ENCODE peak calls at places on chromosomes 6 and 20, in nine cellular contexts. X is CD8-positive, alpha-beta T cell; L is RWPE1; N is SJSA1; B is astrocyte; P is GM23338; I is coronary artery; Q is H9; T is left lung. Y is an unnamed sample.
A peak's percentile ranks its signal among the peaks of the same experiment; 100 is the strongest.

GRCh38 chr20:15375836-15376235 is 1038.4 kb upstream of the FLRT3 start:
- DNase-seq in X (no peak), L (peak; percentile 10), N (no peak), B (no peak), P (no peak), I (no peak), Q (no peak), T (no peak), Y (no peak)

GRCh38 chr6:10099086-10099499 is 315.8 kb downstream of the TFAP2A start:
- DNase-seq in X (no peak), L (no peak), N (no peak), B (no peak), P (peak; percentile 41), I (no peak), Q (peak; percentile 63), T (no peak), Y (no peak)

GRCh38 chr6:52221302-52221701 is 23.0 kb downstream of the IL17F start:
- DNase-seq in X (no peak), L (no peak), N (no peak), B (peak; percentile 8), P (no peak), I (no peak), Q (no peak), T (no peak), Y (no peak)

GRCh38 chr6:40907198-40907701 is 131.8 kb downstream of the UNC5CL start:
- DNase-seq in X (no peak), L (peak; percentile 86), N (peak; percentile 43), B (peak; percentile 43), P (peak; percentile 9), I (no peak), Q (no peak), T (no peak), Y (peak; percentile 72)

GRCh38 chr6:162442675-162443074 is 284.9 kb downstream of the PRKN start:
- DNase-seq in X (no peak), L (no peak), N (no peak), B (no peak), P (peak; percentile 86), I (no peak), Q (peak; percentile 73), T (no peak), Y (no peak)

GRCh38 chr20:10521068-10521834 is 86.1 kb downstream of the SLX4IP start:
- DNase-seq in X (no peak), L (peak; percentile 49), N (peak; percentile 82), B (peak; percentile 87), P (no peak), I (no peak), Q (no peak), T (no peak), Y (peak; percentile 88)

GRCh38 chr6:14896475-14896874 is 349.4 kb upstream of the JARID2 start:
- DNase-seq in X (no peak), L (no peak), N (no peak), B (no peak), P (no peak), I (no peak), Q (no peak), T (no peak), Y (peak; percentile 43)

GRCh38 chr6:65259080-65259479 is 447.9 kb downstream of the EYS start:
- DNase-seq in X (no peak), L (peak; percentile 38), N (no peak), B (peak; percentile 6), P (peak; percentile 45), I (no peak), Q (no peak), T (no peak), Y (peak; percentile 1)

GRCh38 chr20:46359233-46359751 is 47.1 kb downstream of the ELMO2 start:
- DNase-seq in X (no peak), L (no peak), N (no peak), B (no peak), P (no peak), I (no peak), Q (no peak), T (no peak), Y (no peak)

GRCh38 chr6:4250645-4251044 is 115.3 kb upstream of the ECI2 start:
- DNase-seq in X (no peak), L (no peak), N (no peak), B (no peak), P (no peak), I (no peak), Q (no peak), T (no peak), Y (no peak)

GRCh38 chr6:4259391-4259790 is 124.0 kb upstream of the ECI2 start:
- DNase-seq in X (no peak), L (no peak), N (no peak), B (no peak), P (no peak), I (no peak), Q (no peak), T (no peak), Y (no peak)

GRCh38 chr6:4258733-4259132 is 123.4 kb upstream of the ECI2 start:
- DNase-seq in X (no peak), L (no peak), N (no peak), B (no peak), P (no peak), I (no peak), Q (no peak), T (no peak), Y (no peak)

GRCh38 chr6:4256969-4257368 is 121.6 kb upstream of the ECI2 start:
- DNase-seq in X (no peak), L (no peak), N (no peak), B (peak; percentile 59), P (no peak), I (no peak), Q (no peak), T (no peak), Y (peak; percentile 54)

DNA sequence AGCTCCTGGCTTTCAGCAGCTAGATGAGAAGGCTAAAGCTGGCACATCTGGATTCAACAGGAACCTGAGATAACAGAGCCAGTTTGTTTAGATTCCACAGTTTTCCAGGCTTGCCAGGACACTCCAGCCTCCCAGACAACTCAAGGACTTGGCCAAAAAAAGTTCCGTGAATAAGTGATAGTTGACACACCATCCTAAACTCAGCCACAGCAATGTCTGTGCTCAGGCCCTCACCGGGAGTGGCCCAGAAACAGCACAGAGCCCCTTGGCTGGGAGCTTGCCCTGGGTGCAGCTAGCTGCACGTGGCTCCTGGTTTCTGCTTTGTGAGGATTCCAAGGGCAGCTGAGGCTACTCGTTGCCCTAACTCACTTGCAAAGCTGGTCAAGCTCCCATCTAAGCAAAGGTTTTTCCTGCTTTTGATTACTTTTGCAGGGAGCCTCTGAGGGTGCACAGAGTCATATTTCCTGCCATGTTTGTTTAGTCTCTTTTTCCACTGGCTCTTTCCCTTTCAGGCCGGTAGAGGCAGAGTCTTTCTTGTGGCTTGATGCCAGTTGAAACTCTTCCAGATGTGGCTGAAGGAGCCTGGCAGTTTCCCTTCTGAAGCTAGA is 118.3 kb upstream of the ECI2 start:
- DNase-seq in X (no peak), L (peak; percentile 65), N (peak; percentile 21), B (peak; percentile 54), P (no peak), I (no peak), Q (no peak), T (no peak), Y (peak; percentile 75)
- H3K27ac ChIP-seq in X (no peak overlapping the region), L (peak overlapping the region; percentile 61), N (no peak overlapping the region), B (no peak overlapping the region), P (no peak overlapping the region), I (no peak overlapping the region), Q (no peak overlapping the region), T (no peak overlapping the region), Y (peak overlapping the region; percentile 17)

DNA sequence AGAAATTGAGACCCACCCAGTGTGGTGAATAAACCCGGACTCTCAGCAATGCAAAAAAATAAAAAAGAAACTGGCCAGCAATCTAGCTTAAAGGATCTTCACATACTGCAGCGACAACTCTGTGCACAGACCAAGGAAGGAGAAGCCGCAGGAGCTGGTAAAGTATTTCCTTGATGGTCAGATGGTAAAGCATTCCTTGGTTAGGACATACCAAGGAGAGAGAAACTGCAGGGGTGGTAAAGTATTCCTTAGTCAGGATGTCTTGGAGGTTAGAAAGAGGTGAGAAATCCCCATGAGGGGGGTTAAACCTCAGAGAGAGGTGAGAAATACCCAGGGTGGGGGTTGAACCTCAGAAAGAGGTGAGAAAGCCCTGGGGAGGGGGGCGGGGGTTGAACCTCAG is 86.8 kb downstream of the PLG start:
- DNase-seq in X (no peak), L (no peak), N (no peak), B (no peak), P (peak; percentile 59), I (no peak), Q (no peak), T (no peak), Y (no peak)
- H3K27ac ChIP-seq in X (no peak overlapping the region), L (no peak overlapping the region), N (no peak overlapping the region), B (no peak overlapping the region), P (no peak overlapping the region), I (no peak overlapping the region), Q (no peak overlapping the region), T (no peak overlapping the region), Y (no peak overlapping the region)

DNA sequence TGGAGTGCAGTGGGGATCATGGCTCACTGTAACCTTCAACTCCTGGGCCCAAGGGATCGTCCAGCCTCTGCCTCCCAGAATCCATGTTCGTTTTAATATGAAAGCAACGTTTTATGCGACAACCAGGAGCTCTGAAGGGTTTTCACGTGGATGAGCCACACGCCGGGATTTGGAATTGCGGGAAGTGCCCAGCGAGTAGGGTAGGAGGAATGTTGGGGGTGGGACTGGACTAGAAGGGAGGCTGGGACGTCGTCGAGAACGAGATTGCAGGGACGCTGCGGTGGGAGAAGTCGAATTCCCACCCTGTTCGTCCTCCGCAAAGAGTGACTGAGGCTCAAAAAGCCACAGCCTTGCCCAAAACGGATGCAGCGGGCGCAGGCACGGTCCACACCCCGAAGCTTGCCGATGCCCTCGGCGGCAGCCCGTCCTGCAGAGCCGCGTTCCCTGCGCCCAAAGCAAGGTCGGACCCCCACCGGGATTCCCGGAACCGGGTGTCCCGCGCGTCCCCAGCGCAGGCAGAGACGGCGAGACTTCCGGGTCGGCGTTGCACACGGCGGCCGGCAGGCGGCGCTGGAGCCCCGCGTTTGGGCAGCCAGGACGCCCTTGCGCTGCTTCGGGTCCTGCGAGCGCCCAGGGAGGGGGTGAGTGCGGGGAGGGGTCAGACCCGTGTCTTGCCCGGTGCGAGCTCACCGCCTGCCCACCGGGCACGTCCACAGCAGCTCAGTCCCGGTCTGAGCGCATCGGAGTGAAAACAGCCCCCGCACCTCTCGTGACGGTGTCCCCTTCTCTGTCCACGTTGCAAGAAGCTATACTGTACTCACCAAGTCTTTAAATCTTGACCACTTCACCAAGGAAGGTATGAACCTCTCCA is 87.8 kb downstream of the DHX35 start:
- DNase-seq in X (peak; percentile 84), L (peak; percentile 74), N (peak; percentile 82), B (peak; percentile 37), P (peak; percentile 86), I (peak; percentile 81), Q (peak; percentile 91), T (peak; percentile 79), Y (peak; percentile 75)
- H3K27ac ChIP-seq in X (no peak overlapping the region), L (peak overlapping the region; percentile 45), N (peak overlapping the region; percentile 24), B (no peak overlapping the region), P (no peak overlapping the region), I (no peak overlapping the region), Q (no peak overlapping the region), T (no peak overlapping the region), Y (no peak overlapping the region)

DNA sequence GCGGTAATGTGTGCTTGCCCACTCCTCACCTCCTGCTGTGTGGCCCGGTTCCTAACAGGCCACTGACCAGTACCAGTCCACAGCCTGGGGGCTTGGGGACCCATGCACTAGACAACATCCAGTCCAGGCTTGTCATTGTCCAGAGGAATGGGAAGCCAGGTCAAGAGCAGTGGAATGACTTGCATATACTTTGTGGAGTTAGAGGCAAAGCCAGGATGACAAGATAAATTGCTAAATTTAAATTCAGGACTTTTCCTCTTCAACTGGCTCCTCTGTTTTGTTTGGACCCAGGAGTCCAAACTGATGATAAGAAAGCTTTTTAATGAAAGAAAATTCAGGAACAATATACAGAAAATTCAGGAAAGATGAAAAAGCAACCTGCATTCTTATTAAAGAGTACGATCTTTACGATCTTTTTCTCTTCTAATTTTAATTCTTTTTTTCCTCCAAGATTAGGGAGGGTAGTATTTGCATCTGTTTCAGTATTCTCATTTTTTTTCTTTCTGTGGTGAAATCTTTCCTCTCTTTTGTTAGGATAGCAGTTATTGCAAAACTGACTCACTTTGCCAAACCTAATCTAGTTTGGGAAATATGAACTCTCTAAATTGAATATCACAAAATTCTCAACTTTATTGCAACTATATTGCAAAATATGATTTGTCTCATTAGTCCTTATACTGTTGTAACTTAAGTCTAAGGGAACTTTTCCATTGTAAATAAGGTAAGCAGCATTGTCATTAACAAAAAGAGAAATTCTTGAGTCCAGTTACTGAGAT is 48.2 kb downstream of the DCBLD1 start:
- DNase-seq in X (no peak), L (no peak), N (no peak), B (no peak), P (no peak), I (no peak), Q (no peak), T (no peak), Y (peak; percentile 46)
- H3K27ac ChIP-seq in X (no peak overlapping the region), L (peak overlapping the region; percentile 41), N (no peak overlapping the region), B (peak overlapping the region; percentile 15), P (no peak overlapping the region), I (no peak overlapping the region), Q (no peak overlapping the region), T (peak overlapping the region; percentile 8), Y (peak overlapping the region; percentile 66)